ENCODE peak calls at places on chromosomes 12 and 14, in ten cellular contexts. Y is NB4, Z is uterus, H is breast epithelium, X is endothelial cell, F is astrocyte of the spinal cord, D is left ventricle myocardium inferior, S is stomach, E is RWPE1, G is GM20000. P is an unnamed sample.

GRCh38 chr12:113271853-113272561 is 50.7 kb downstream of the TPCN1 start:
- DNase-seq in Y (peak; percentile 71), Z (peak; percentile 83), H (peak; percentile 74), X (no peak), F (peak; percentile 50), D (peak; percentile 85), S (peak; percentile 43), E (peak; percentile 52), G (peak; percentile 59), P (peak; percentile 79)

GRCh38 chr12:14317362-14318146 is 47.9 kb upstream of the ATF7IP start:
- DNase-seq in Y (no peak), Z (no peak), H (no peak), X (no peak), F (no peak), D (no peak), S (no peak), E (no peak), G (no peak), P (no peak)

GRCh38 chr12:114092981-114093380 is 126.9 kb upstream of the RBM19 start:
- DNase-seq in Y (no peak), Z (no peak), H (no peak), X (no peak), F (no peak), D (no peak), S (no peak), E (no peak), G (no peak), P (no peak)

GRCh38 chr12:34335819-34336262 is 313.5 kb downstream of the ALG10 start:
- DNase-seq in Y (no peak), Z (no peak), H (no peak), X (no peak), F (no peak), D (no peak), S (no peak), E (no peak), G (no peak), P (no peak)

GRCh38 chr14:33532581-33532980 is 418.3 kb downstream of the EGLN3 start:
- DNase-seq in Y (no peak), Z (no peak), H (no peak), X (no peak), F (no peak), D (no peak), S (no peak), E (no peak), G (no peak), P (no peak)

GRCh38 chr12:74539261-74539660 is 1.6 kb downstream of the ATXN7L3B start:
- DNase-seq in Y (no peak), Z (no peak), H (no peak), X (no peak), F (no peak), D (no peak), S (no peak), E (no peak), G (no peak), P (no peak)

GRCh38 chr12:85466906-85467305 is 186.9 kb downstream of the ALX1 start:
- DNase-seq in Y (no peak), Z (no peak), H (no peak), X (no peak), F (peak; percentile 36), D (no peak), S (no peak), E (no peak), G (no peak), P (no peak)

GRCh38 chr14:55874785-55875184 is 243.4 kb upstream of the PELI2 start:
- DNase-seq in Y (no peak), Z (no peak), H (no peak), X (no peak), F (no peak), D (no peak), S (no peak), E (no peak), G (no peak), P (no peak)

GRCh38 chr14:76314521-76314951 is 61.4 kb upstream of the ESRRB start:
- DNase-seq in Y (no peak), Z (no peak), H (no peak), X (no peak), F (no peak), D (no peak), S (no peak), E (no peak), G (no peak), P (no peak)

GRCh38 chr14:63563370-63564026 is 20.3 kb upstream of the PPP2R5E start:
- DNase-seq in Y (no peak), Z (no peak), H (no peak), X (no peak), F (peak; percentile 20), D (no peak), S (no peak), E (peak; percentile 51), G (no peak), P (no peak)

GRCh38 chr12:57591567-57592325 is 754 bp downstream of the PIP4K2C start:
- DNase-seq in Y (peak; percentile 22), Z (no peak), H (no peak), X (peak; percentile 33), F (no peak), D (no peak), S (peak; percentile 34), E (no peak), G (no peak), P (no peak)

GRCh38 chr12:23217716-23218115 is 592.7 kb downstream of the ETNK1 start:
- DNase-seq in Y (no peak), Z (no peak), H (no peak), X (no peak), F (no peak), D (no peak), S (no peak), E (no peak), G (no peak), P (no peak)

GRCh38 chr12:23217158-23217557 is 592.2 kb downstream of the ETNK1 start:
- DNase-seq in Y (peak; percentile 20), Z (no peak), H (no peak), X (no peak), F (no peak), D (no peak), S (no peak), E (no peak), G (no peak), P (no peak)

GRCh38 chr12:23221926-23222325 is 597.0 kb downstream of the ETNK1 start:
- DNase-seq in Y (no peak), Z (no peak), H (no peak), X (no peak), F (no peak), D (no peak), S (no peak), E (no peak), G (no peak), P (no peak)

GRCh38 chr12:23222801-23223200 is 597.8 kb downstream of the ETNK1 start:
- DNase-seq in Y (no peak), Z (no peak), H (no peak), X (no peak), F (no peak), D (no peak), S (no peak), E (no peak), G (no peak), P (no peak)

DNA sequence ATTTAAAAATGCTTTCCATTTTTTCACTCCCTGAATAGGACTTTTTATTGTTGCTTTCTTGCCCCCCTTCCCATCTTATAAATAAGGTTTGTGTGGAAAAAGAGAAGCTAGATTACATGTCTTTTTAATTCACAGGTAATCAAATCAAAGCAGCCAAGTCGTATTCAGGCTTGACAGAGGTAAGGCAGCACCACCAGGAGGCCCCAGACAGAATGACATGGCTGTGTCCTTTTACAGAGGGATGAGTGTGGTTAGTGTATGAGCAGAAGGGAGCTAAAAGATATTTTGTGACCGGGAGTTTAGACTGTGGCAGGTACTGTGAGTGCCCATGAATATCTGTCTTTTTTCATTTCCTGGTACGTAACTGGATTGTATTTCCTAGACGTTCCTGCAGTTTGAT is 596.1 kb downstream of the ETNK1 start:
- DNase-seq in Y (no peak), Z (no peak), H (no peak), X (peak; percentile 13), F (no peak), D (no peak), S (no peak), E (peak; percentile 5), G (no peak), P (no peak)
- TF ChIP-seq CTCF in Y (peak; percentile 21), Z (peak; percentile 18), H (no peak), X (no peak), F (peak; percentile 38), D (peak; percentile 40), S (peak; percentile 4), E (no peak), G (no peak), P (no peak)

GRCh38 chr14:45664668-45665356 is 411.8 kb upstream of the MIS18BP1 start:
- DNase-seq in Y (peak; percentile 31), Z (no peak), H (no peak), X (peak; percentile 5), F (no peak), D (no peak), S (no peak), E (no peak), G (no peak), P (no peak)
- TF ChIP-seq CTCF in Y (peak; percentile 61), Z (no peak), H (no peak), X (peak; percentile 24), F (peak; percentile 17), D (no peak), S (no peak), E (no peak), G (no peak), P (no peak)

DNA sequence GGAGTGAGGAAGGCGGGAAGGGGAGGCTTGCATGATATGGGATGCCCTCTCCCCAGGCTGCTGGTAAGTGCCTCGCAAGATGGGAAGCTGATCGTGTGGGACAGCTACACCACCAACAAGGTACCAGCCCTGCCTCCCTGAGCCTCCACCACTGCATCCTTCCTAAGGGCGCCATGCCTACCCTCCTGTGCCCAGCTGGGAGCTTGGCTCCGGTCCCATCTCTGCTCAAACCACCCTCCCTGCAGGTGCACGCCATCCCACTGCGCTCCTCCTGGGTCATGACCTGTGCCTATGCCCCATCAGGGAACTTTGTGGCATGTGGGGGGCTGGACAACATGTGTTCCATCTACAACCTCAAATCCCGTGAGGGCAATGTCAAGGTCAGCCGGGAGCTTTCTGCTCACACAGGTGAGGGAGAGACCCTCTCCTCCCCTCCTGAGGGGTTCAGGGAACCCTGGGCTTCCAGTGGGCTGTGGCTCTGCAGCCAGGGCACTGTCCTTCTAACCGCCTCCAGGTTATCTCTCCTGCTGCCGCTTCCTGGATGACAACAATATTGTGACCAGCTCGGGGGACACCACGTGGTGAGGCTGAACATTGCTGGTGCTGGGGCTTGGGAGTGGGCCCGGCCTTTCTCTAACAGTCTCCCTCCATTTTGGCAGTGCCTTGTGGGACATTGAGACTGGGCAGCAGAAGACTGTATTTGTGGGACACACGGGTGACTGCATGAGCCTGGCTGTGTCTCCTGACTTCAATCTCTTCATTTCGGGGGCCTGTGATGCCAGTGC is 2.6 kb downstream of the GNB3 start:
- DNase-seq in Y (peak; percentile 71), Z (no peak), H (no peak), X (peak; percentile 36), F (no peak), D (no peak), S (no peak), E (no peak), G (no peak), P (no peak)
- TF ChIP-seq CTCF in Y (peak; percentile 33), Z (no peak), H (no peak), X (peak; percentile 17), F (no peak), D (no peak), S (no peak), E (no peak), G (no peak), P (no peak)

DNA sequence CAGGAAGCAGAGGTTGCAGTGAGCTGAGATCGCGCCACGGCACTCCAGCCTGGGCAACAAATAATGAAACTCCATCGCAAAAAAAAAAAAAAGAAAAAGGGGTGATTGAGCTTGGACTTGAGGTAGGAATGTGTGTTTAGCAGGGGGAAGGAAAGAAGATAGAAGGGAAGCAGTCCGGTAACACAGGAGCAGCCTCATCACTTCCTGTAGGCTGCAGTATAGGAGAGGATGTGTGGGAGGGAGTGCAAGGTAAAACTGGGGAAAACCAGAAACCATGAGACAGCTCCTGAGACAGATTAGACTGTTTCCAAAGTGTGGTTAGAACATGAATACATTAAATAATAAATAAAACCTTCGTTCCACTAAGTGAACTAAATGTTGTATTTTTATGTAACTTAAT is 49.2 kb downstream of the FGD4 start:
- DNase-seq in Y (peak; percentile 39), Z (no peak), H (no peak), X (no peak), F (no peak), D (no peak), S (no peak), E (no peak), G (peak; percentile 17), P (no peak)
- TF ChIP-seq CTCF in Y (peak; percentile 3), Z (no peak), H (no peak), X (no peak), F (no peak), D (no peak), S (no peak), E (no peak), G (no peak), P (no peak)